ENCODE peak calls at places on chromosomes 13 and 19, in eight cellular contexts. V is cardiac fibroblast, D is progenitor cell of endocrine pancreas, Z is kidney epithelial cell, P is endothelial cell, M is heart right ventricle, U is H1, F is mucosa of descending colon. G is an unnamed sample.
A peak's percentile ranks its signal among the peaks of the same experiment; 100 is the strongest.

GRCh38 chr13:106103779-106104178 is 431.7 kb downstream of the EFNB2 start:
- DNase-seq in V (peak; percentile 88), D (no peak), Z (no peak), P (no peak), M (no peak), U (no peak), F (no peak), G (no peak)

GRCh38 chr13:28349371-28349770 is 145.6 kb downstream of the FLT1 start:
- DNase-seq in V (no peak), D (no peak), Z (no peak), P (no peak), M (no peak), U (no peak), F (no peak), G (no peak)

GRCh38 chr19:15836345-15836594 is 20.8 kb upstream of the OR10H1 start:
- DNase-seq in V (no peak), D (no peak), Z (no peak), P (no peak), M (no peak), U (no peak), F (no peak), G (no peak)

GRCh38 chr19:54232552-54232934 is 9.7 kb upstream of the LILRB3 start:
- DNase-seq in V (no peak), D (no peak), Z (no peak), P (no peak), M (no peak), U (no peak), F (no peak), G (no peak)

GRCh38 chr19:54035215-54036178 is 28.2 kb downstream of the VSTM1 start:
- DNase-seq in V (peak; percentile 95), D (no peak), Z (peak; percentile 23), P (no peak), M (no peak), U (no peak), F (no peak), G (peak; percentile 71)

GRCh38 chr13:37645181-37645580 is 46.6 kb upstream of the POSTN start:
- DNase-seq in V (no peak), D (no peak), Z (no peak), P (no peak), M (no peak), U (no peak), F (no peak), G (no peak)

GRCh38 chr19:16349551-16350171 is 25.0 kb downstream of the KLF2 start:
- DNase-seq in V (no peak), D (no peak), Z (no peak), P (no peak), M (no peak), U (no peak), F (peak; percentile 22), G (no peak)

GRCh38 chr13:109730832-109731335 is 55.5 kb downstream of the IRS2 start:
- DNase-seq in V (no peak), D (no peak), Z (no peak), P (no peak), M (no peak), U (no peak), F (no peak), G (no peak)

GRCh38 chr19:1266818-1267440 is 2.2 kb upstream of the CIRBP start:
- DNase-seq in V (no peak), D (peak; percentile 82), Z (no peak), P (peak; percentile 89), M (peak; percentile 84), U (no peak), F (peak; percentile 87), G (peak; percentile 56)

GRCh38 chr19:10491472-10492047 is 11.6 kb downstream of the KEAP1 start:
- DNase-seq in V (no peak), D (no peak), Z (no peak), P (no peak), M (no peak), U (no peak), F (no peak), G (no peak)

GRCh38 chr19:7869453-7869909 is 4.7 kb downstream of the PRR36 start:
- DNase-seq in V (peak; percentile 47), D (no peak), Z (no peak), P (peak; percentile 53), M (peak; percentile 66), U (no peak), F (no peak), G (peak; percentile 85)

GRCh38 chr19:55867101-55867500 is 30.8 kb downstream of the NLRP4 start:
- DNase-seq in V (no peak), D (no peak), Z (no peak), P (no peak), M (no peak), U (no peak), F (no peak), G (no peak)

GRCh38 chr19:13355356-13355755 is 150.9 kb downstream of the CACNA1A start:
- DNase-seq in V (no peak), D (no peak), Z (no peak), P (no peak), M (no peak), U (no peak), F (no peak), G (no peak)

GRCh38 chr19:37012093-37012745 is 66.0 kb upstream of the ZNF420 start:
- DNase-seq in V (no peak), D (no peak), Z (no peak), P (no peak), M (no peak), U (no peak), F (no peak), G (no peak)

GRCh38 chr13:41411536-41411935 is 45.8 kb upstream of the RGCC start:
- DNase-seq in V (peak; percentile 83), D (no peak), Z (no peak), P (peak; percentile 19), M (no peak), U (no peak), F (no peak), G (peak; percentile 58)

GRCh38 chr13:79434578-79434977 is 28.5 kb upstream of the RBM26 start:
- DNase-seq in V (peak; percentile 46), D (no peak), Z (no peak), P (no peak), M (no peak), U (no peak), F (no peak), G (no peak)

GRCh38 chr13:91647361-91647970 is 249.0 kb downstream of the GPC5 start:
- DNase-seq in V (no peak), D (peak; percentile 10), Z (no peak), P (peak; percentile 46), M (peak; percentile 9), U (peak; percentile 41), F (no peak), G (peak; percentile 19)

GRCh38 chr19:33395561-33396550 is 22.3 kb downstream of the CEBPG start:
- DNase-seq in V (peak; percentile 67), D (no peak), Z (no peak), P (no peak), M (peak; percentile 56), U (no peak), F (peak; percentile 66), G (no peak)

DNA sequence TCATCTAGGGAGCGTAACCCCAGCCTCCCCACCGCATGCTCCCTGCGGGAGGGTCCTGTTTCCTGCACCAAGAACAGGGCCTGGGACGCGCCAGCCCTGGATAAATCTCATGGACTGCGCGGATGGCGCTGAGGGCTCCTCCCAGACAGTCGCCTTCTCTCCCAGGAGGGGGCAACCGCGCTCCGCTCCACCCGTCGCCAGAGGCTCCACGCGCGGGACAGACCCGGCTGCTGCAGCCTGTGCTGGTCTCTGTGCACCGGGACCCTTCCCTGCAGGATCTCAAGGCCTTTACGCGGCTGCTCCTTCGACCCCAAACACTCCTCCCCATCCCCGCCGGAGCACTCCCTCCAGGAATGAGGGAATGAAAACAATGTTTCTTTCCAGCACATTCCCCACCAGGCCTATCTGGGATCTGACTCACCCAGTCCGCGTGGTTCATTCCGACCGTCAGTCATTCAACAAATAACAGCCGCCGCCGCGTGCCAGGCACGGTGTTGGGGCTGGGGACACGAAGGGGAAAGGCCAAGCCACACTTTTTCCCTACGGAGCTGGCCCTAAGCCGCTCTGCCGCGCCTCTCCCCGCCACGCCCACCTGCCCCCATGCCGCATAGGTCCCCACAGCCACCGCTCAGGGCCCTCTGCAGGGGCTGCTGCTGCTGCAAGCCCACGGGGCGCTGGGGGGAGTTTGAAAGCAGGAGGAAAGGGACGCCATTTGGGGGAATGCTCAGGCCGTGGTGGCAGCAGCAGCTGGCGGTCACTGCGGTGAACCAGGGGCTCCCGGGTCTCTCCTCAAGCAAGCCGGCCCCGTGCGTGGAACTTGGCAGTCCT is 6.0 kb downstream of the PNMA8B start:
- DNase-seq in V (peak; percentile 60), D (no peak), Z (no peak), P (no peak), M (peak; percentile 64), U (no peak), F (no peak), G (peak; percentile 29)
- TF ChIP-seq CTCF in V (peak; percentile 41), D (peak; percentile 23), Z (peak; percentile 37), P (no peak), M (peak; percentile 21), U (peak; percentile 38), F (no peak), G (peak; percentile 11)

DNA sequence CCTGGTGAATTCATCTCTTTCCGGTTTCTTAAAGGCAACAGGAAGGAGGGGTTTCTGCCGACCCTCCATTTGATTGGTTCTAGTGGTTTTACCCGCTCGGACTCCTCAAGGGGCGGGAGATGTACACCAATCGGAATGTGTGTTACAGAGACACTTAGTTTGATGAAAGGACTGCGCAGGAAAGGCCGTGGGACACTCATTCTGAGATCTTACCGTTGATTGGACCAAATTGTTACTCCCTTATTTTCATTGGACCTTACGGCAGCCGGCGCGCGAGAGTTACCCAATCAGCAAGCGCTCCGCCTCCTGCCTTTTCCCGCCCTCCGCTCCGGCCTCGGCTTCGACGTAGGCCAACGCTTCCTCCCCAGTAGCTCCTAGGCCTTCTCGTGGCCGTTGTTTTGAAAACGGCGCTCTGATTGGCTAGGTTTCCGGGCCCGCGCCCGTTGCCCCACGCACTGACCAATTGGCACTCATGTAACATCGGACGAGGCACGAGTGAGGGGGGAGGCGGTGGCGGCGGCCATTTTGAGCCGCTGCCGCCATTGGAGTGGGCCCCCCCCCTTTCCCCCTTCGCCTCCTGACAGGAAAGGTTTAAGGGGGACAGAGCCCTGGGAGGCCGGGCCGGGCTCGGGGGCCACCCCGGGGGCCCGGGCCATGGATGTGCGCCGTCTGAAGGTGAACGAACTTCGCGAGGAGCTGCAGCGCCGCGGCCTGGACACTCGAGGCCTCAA is at the start of gene HNRNPUL1:
- DNase-seq in V (peak; percentile 100), D (peak; percentile 98), Z (peak; percentile 100), P (peak; percentile 99), M (peak; percentile 97), U (peak; percentile 100), F (peak; percentile 99), G (peak; percentile 100)
- TF ChIP-seq CTCF in V (no peak), D (peak; percentile 47), Z (peak; percentile 35), P (no peak), M (peak; percentile 12), U (no peak), F (no peak), G (peak; percentile 12)

GRCh38 chr13:94160875-94161274 is 318.6 kb downstream of the DCT start:
- DNase-seq in V (no peak), D (no peak), Z (no peak), P (no peak), M (no peak), U (no peak), F (no peak), G (peak; percentile 2)
- TF ChIP-seq CTCF in V (no peak), D (no peak), Z (no peak), P (no peak), M (no peak), U (no peak), F (no peak), G (no peak)

DNA sequence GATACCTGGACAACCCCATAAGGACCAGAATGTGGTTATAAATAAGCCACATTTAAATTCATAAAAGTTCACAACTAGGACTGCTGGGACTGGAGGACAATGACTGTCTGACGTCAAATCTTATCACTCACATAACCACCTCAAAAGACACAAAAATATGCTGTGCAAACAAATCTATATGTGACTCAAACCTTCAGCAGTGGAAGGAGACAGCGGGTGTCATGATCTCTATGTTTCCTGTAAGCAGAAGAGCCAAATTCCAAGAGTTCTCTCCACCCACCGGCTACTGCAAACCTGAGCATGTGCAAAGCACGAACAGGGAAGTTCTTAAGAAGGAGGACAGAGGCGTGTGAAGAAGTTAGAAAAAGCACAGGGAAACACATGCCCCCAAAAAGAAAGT is 113.2 kb downstream of the MYCBP2 start:
- DNase-seq in V (peak; percentile 53), D (no peak), Z (no peak), P (no peak), M (no peak), U (no peak), F (no peak), G (peak; percentile 61)
- TF ChIP-seq CTCF in V (no peak), D (no peak), Z (no peak), P (no peak), M (no peak), U (no peak), F (no peak), G (no peak)